ENCODE peak calls at places on chromosomes 12 and 14, in six cellular contexts. Y, S, P, R, Z and U are unnamed samples.

GRCh38 chr14:77004711-77005460 is 23.6 kb downstream of the IRF2BPL start:
- DNase-seq in Y (no peak), S (peak), P (no peak), R (no peak), Z (no peak), U (peak)

GRCh38 chr14:55913324-55914035 is 204.7 kb upstream of the PELI2 start:
- DNase-seq in Y (no peak), S (no peak), P (peak), R (peak), Z (peak), U (no peak)

GRCh38 chr14:25537846-25538455 is 488.0 kb upstream of the STXBP6 start:
- DNase-seq in Y (no peak), S (no peak), P (no peak), R (no peak), Z (no peak), U (peak)

GRCh38 chr12:56898938-56899337 is 35.3 kb downstream of the SDR9C7 start:
- DNase-seq in Y (no peak), S (no peak), P (no peak), R (no peak), Z (no peak), U (no peak)

GRCh38 chr14:65241125-65241752 is 138.9 kb upstream of the MAX start:
- DNase-seq in Y (no peak), S (no peak), P (no peak), R (no peak), Z (no peak), U (no peak)

GRCh38 chr14:33660248-33660647 is 290.6 kb downstream of the EGLN3 start:
- DNase-seq in Y (no peak), S (no peak), P (no peak), R (no peak), Z (no peak), U (no peak)

GRCh38 chr12:128761305-128761880 is 62.4 kb downstream of the SLC15A4 start:
- DNase-seq in Y (no peak), S (no peak), P (no peak), R (no peak), Z (no peak), U (no peak)

GRCh38 chr14:32417956-32418552 is 89.0 kb downstream of the AKAP6 start:
- DNase-seq in Y (no peak), S (peak), P (peak), R (peak), Z (no peak), U (peak)

GRCh38 chr12:11877869-11878780 is 192.6 kb upstream of the BCL2L14 start:
- DNase-seq in Y (no peak), S (peak), P (peak), R (no peak), Z (no peak), U (peak)

GRCh38 chr12:54042970-54043744 is 10.3 kb downstream of the HOXC5 start:
- DNase-seq in Y (no peak), S (no peak), P (no peak), R (no peak), Z (no peak), U (no peak)

DNA sequence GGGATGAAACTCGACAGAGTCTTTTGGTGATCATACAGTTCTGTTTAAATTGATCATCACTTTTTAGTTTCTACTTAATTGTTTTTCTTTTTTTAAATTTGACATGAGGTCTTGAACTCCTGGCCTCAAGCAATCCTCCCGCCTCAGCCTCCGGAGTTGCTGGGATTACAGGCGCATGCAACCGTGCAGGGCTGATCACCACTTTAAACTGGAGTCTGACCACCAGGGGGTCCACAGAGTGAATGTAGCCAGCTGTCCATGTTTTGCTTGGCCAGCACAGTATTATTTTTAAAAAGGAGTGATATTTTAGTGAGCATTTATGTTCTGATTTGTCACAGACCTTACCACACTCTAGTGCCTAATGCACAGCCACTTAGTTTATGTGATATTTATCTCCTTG is 10.7 kb downstream of the DAAM1 start:
- DNase-seq in Y (no peak), S (no peak), P (no peak), R (no peak), Z (no peak), U (no peak)
- H3K4me3 ChIP-seq in Y (no peak), S (no peak), P (no peak), R (no peak), Z (no peak), U (no peak)

DNA sequence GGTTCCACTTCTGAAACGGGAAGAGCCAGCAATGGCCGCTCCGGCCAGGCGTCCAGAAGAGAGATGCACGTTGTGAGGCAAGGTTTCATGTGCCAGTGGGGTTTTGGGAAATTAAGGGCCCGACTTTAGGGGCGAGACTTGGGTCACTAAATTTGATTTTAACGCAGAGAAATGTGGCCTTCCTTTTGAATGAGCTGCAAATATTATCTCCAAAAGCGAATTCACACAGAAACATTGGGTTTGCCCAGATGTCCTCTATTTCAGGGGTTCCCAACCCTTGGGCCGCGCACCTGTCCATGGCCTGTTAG is 2.3 kb upstream of the RNASE4 start:
- DNase-seq in Y (no peak), S (no peak), P (no peak), R (no peak), Z (no peak), U (no peak)
- TF ChIP-seq CTCF in Y (no peak), S (no peak), P (no peak), R (no peak), Z (no peak), U (no peak)

DNA sequence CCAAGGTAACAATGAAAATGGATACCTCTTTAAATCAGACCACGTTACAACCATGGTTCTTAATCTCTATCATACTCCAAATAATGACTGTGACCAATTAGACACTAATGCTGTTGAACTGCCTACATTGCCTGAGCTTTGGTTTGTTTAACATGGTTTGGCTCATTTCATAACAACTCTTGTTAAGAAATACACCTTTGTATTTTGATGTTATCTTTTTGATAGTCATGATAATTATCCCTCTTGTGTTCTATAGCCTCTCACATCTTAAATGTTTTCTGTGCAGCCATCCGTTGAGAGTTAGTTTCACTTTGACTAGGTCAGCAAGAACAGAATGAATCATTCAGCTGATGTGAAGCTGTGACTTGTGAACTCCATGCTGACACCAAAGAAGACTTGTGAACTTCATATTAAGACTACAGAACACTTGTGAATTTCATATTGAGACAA is 75.5 kb upstream of the RERGL start:
- DNase-seq in Y (no peak), S (peak), P (peak), R (no peak), Z (no peak), U (peak)
- H3K4me3 ChIP-seq in Y (peak), S (peak), P (peak), R (peak), Z (no peak), U (no peak)

GRCh38 chr12:68406134-68406576 is 74.0 kb upstream of the MDM1 start:
- DNase-seq in Y (peak), S (peak), P (peak), R (peak), Z (peak), U (peak)
- TF ChIP-seq CTCF in Y (peak), S (peak), P (peak), R (peak), Z (no peak), U (peak)